ENCODE peak calls at places on chromosomes 12 and 14, in ten cellular contexts. One of them, this sample, is unnamed.

GRCh38 chr12:131132118-131132892 is 178.6 kb downstream of the ADGRD1 start:
- DNase-seq in lower leg skin: peak
- DNase-seq in foreskin keratinocyte: no peak
- DNase-seq in tibial artery: peak
- DNase-seq in HFFc6: no peak
- DNase-seq in HFF-Myc: no peak
- DNase-seq in body of pancreas: peak
- DNase-seq in CD8-positive, alpha-beta T cell: peak
- DNase-seq in foreskin fibroblast: peak
- DNase-seq in heart right ventricle: peak
- DNase-seq in this sample: no peak

GRCh38 chr14:79585845-79586244 is 625.5 kb downstream of the DIO2 start:
- DNase-seq in heart right ventricle: no peak
- DNase-seq in HFFc6: peak
- DNase-seq in CD8-positive, alpha-beta T cell: no peak
- DNase-seq in foreskin fibroblast: peak
- DNase-seq in foreskin keratinocyte: peak
- DNase-seq in body of pancreas: no peak
- DNase-seq in lower leg skin: no peak
- DNase-seq in HFF-Myc: no peak
- DNase-seq in tibial artery: no peak
- DNase-seq in this sample: no peak

GRCh38 chr12:108419949-108420348 is 80.8 kb upstream of the CMKLR1 start:
- DNase-seq in CD8-positive, alpha-beta T cell: no peak
- DNase-seq in lower leg skin: no peak
- DNase-seq in foreskin keratinocyte: no peak
- DNase-seq in HFF-Myc: no peak
- DNase-seq in heart right ventricle: no peak
- DNase-seq in body of pancreas: no peak
- DNase-seq in foreskin fibroblast: no peak
- DNase-seq in tibial artery: no peak
- DNase-seq in HFFc6: no peak
- DNase-seq in this sample: no peak

GRCh38 chr14:42130809-42131208 is 524.1 kb downstream of the LRFN5 start:
- DNase-seq in heart right ventricle: no peak
- DNase-seq in CD8-positive, alpha-beta T cell: no peak
- DNase-seq in HFF-Myc: no peak
- DNase-seq in body of pancreas: no peak
- DNase-seq in lower leg skin: no peak
- DNase-seq in foreskin keratinocyte: peak
- DNase-seq in foreskin fibroblast: peak
- DNase-seq in tibial artery: no peak
- DNase-seq in HFFc6: no peak
- DNase-seq in this sample: no peak

GRCh38 chr14:61726772-61727658 is 31.7 kb downstream of the HIF1A start:
- DNase-seq in HFFc6: no peak
- DNase-seq in heart right ventricle: no peak
- DNase-seq in foreskin keratinocyte: no peak
- DNase-seq in lower leg skin: no peak
- DNase-seq in CD8-positive, alpha-beta T cell: no peak
- DNase-seq in body of pancreas: no peak
- DNase-seq in HFF-Myc: no peak
- DNase-seq in tibial artery: no peak
- DNase-seq in foreskin fibroblast: no peak
- DNase-seq in this sample: no peak

GRCh38 chr12:109792992-109793391 is 40.2 kb downstream of the TRPV4 start:
- DNase-seq in HFF-Myc: no peak
- DNase-seq in body of pancreas: no peak
- DNase-seq in heart right ventricle: no peak
- DNase-seq in HFFc6: no peak
- DNase-seq in foreskin fibroblast: no peak
- DNase-seq in foreskin keratinocyte: no peak
- DNase-seq in tibial artery: no peak
- DNase-seq in CD8-positive, alpha-beta T cell: no peak
- DNase-seq in lower leg skin: no peak
- DNase-seq in this sample: no peak

GRCh38 chr14:69059658-69060648 is 80.9 kb upstream of the ACTN1 start:
- DNase-seq in tibial artery: peak
- DNase-seq in CD8-positive, alpha-beta T cell: no peak
- DNase-seq in lower leg skin: no peak
- DNase-seq in HFF-Myc: peak
- DNase-seq in heart right ventricle: no peak
- DNase-seq in HFFc6: peak
- DNase-seq in body of pancreas: peak
- DNase-seq in foreskin keratinocyte: peak
- DNase-seq in foreskin fibroblast: peak
- DNase-seq in this sample: peak

GRCh38 chr12:18476866-18477265 is 215.5 kb downstream of the PIK3C2G start:
- DNase-seq in HFFc6: no peak
- DNase-seq in heart right ventricle: no peak
- DNase-seq in tibial artery: no peak
- DNase-seq in body of pancreas: no peak
- DNase-seq in CD8-positive, alpha-beta T cell: no peak
- DNase-seq in foreskin fibroblast: no peak
- DNase-seq in lower leg skin: no peak
- DNase-seq in foreskin keratinocyte: no peak
- DNase-seq in HFF-Myc: no peak
- DNase-seq in this sample: no peak

GRCh38 chr12:120892265-120892664 is 11.9 kb downstream of the SPPL3 start:
- DNase-seq in lower leg skin: no peak
- DNase-seq in HFFc6: no peak
- DNase-seq in heart right ventricle: no peak
- DNase-seq in tibial artery: no peak
- DNase-seq in HFF-Myc: no peak
- DNase-seq in foreskin keratinocyte: no peak
- DNase-seq in body of pancreas: no peak
- DNase-seq in foreskin fibroblast: no peak
- DNase-seq in CD8-positive, alpha-beta T cell: no peak
- DNase-seq in this sample: no peak

GRCh38 chr14:31965735-31966598 is 111.1 kb upstream of the ARHGAP5 start:
- DNase-seq in foreskin fibroblast: no peak
- DNase-seq in HFF-Myc: no peak
- DNase-seq in foreskin keratinocyte: peak
- DNase-seq in CD8-positive, alpha-beta T cell: no peak
- DNase-seq in HFFc6: no peak
- DNase-seq in body of pancreas: no peak
- DNase-seq in lower leg skin: no peak
- DNase-seq in tibial artery: no peak
- DNase-seq in heart right ventricle: no peak
- DNase-seq in this sample: no peak

GRCh38 chr12:43289412-43289811 is 262.6 kb downstream of the ADAMTS20 start:
- DNase-seq in heart right ventricle: no peak
- DNase-seq in tibial artery: no peak
- DNase-seq in foreskin fibroblast: peak
- DNase-seq in body of pancreas: no peak
- DNase-seq in HFF-Myc: no peak
- DNase-seq in HFFc6: peak
- DNase-seq in lower leg skin: no peak
- DNase-seq in CD8-positive, alpha-beta T cell: no peak
- DNase-seq in foreskin keratinocyte: no peak
- DNase-seq in this sample: no peak

GRCh38 chr14:67186369-67186768 is 2.9 kb upstream of the GARIN2 start:
- DNase-seq in HFF-Myc: no peak
- DNase-seq in CD8-positive, alpha-beta T cell: no peak
- DNase-seq in HFFc6: no peak
- DNase-seq in body of pancreas: no peak
- DNase-seq in foreskin fibroblast: no peak
- DNase-seq in tibial artery: no peak
- DNase-seq in lower leg skin: no peak
- DNase-seq in foreskin keratinocyte: no peak
- DNase-seq in heart right ventricle: no peak
- DNase-seq in this sample: no peak

GRCh38 chr14:61866932-61867920 is 105.0 kb downstream of the SNAPC1 start:
- DNase-seq in foreskin keratinocyte: no peak
- DNase-seq in body of pancreas: no peak
- DNase-seq in lower leg skin: no peak
- DNase-seq in HFFc6: no peak
- DNase-seq in heart right ventricle: no peak
- DNase-seq in CD8-positive, alpha-beta T cell: no peak
- DNase-seq in foreskin fibroblast: no peak
- DNase-seq in HFF-Myc: no peak
- DNase-seq in tibial artery: no peak
- DNase-seq in this sample: no peak

GRCh38 chr14:99028521-99028920 is 243.5 kb downstream of the BCL11B start:
- DNase-seq in lower leg skin: peak
- DNase-seq in body of pancreas: no peak
- DNase-seq in foreskin keratinocyte: no peak
- DNase-seq in heart right ventricle: no peak
- DNase-seq in HFFc6: no peak
- DNase-seq in tibial artery: no peak
- DNase-seq in HFF-Myc: no peak
- DNase-seq in foreskin fibroblast: no peak
- DNase-seq in CD8-positive, alpha-beta T cell: no peak
- DNase-seq in this sample: no peak

GRCh38 chr14:105167303-105168092 is 1.1 kb downstream of the JAG2 start:
- DNase-seq in foreskin keratinocyte: peak
- DNase-seq in tibial artery: no peak
- DNase-seq in lower leg skin: no peak
- DNase-seq in heart right ventricle: no peak
- DNase-seq in HFFc6: no peak
- DNase-seq in body of pancreas: peak
- DNase-seq in foreskin fibroblast: peak
- DNase-seq in HFF-Myc: no peak
- DNase-seq in CD8-positive, alpha-beta T cell: no peak
- DNase-seq in this sample: no peak

GRCh38 chr14:70972107-70972976 is 65.1 kb downstream of the PCNX1 start:
- DNase-seq in HFFc6: peak
- DNase-seq in foreskin fibroblast: peak
- DNase-seq in lower leg skin: peak
- DNase-seq in CD8-positive, alpha-beta T cell: peak
- DNase-seq in HFF-Myc: peak
- DNase-seq in tibial artery: peak
- DNase-seq in heart right ventricle: peak
- DNase-seq in foreskin keratinocyte: peak
- DNase-seq in body of pancreas: peak
- DNase-seq in this sample: peak

GRCh38 chr14:90503582-90503981 is 106.8 kb downstream of the CALM1 start:
- DNase-seq in heart right ventricle: no peak
- DNase-seq in body of pancreas: peak
- DNase-seq in tibial artery: no peak
- DNase-seq in foreskin fibroblast: no peak
- DNase-seq in HFF-Myc: no peak
- DNase-seq in foreskin keratinocyte: no peak
- DNase-seq in HFFc6: no peak
- DNase-seq in CD8-positive, alpha-beta T cell: no peak
- DNase-seq in lower leg skin: no peak
- DNase-seq in this sample: no peak

GRCh38 chr12:169528-170360 is 44.2 kb downstream of the SLC6A12 start:
- DNase-seq in foreskin keratinocyte: no peak
- DNase-seq in HFFc6: no peak
- DNase-seq in lower leg skin: no peak
- DNase-seq in tibial artery: no peak
- DNase-seq in heart right ventricle: no peak
- DNase-seq in CD8-positive, alpha-beta T cell: no peak
- DNase-seq in HFF-Myc: no peak
- DNase-seq in body of pancreas: no peak
- DNase-seq in foreskin fibroblast: no peak
- DNase-seq in this sample: no peak
- TF ChIP-seq CTCF in foreskin keratinocyte: peak
- TF ChIP-seq CTCF in HFFc6: peak
- TF ChIP-seq CTCF in lower leg skin: no peak
- TF ChIP-seq CTCF in tibial artery: no peak
- TF ChIP-seq CTCF in heart right ventricle: no peak
- TF ChIP-seq CTCF in CD8-positive, alpha-beta T cell: no peak
- TF ChIP-seq CTCF in HFF-Myc: no peak
- TF ChIP-seq CTCF in body of pancreas: no peak
- TF ChIP-seq CTCF in foreskin fibroblast: peak
- TF ChIP-seq CTCF in this sample: peak

GRCh38 chr12:6276936-6277615 is 33.4 kb upstream of the PLEKHG6 start:
- DNase-seq in heart right ventricle: no peak
- DNase-seq in HFF-Myc: no peak
- DNase-seq in HFFc6: no peak
- DNase-seq in body of pancreas: no peak
- DNase-seq in tibial artery: no peak
- DNase-seq in lower leg skin: no peak
- DNase-seq in foreskin keratinocyte: peak
- DNase-seq in CD8-positive, alpha-beta T cell: no peak
- DNase-seq in foreskin fibroblast: peak
- DNase-seq in this sample: no peak
- TF ChIP-seq CTCF in heart right ventricle: no peak
- TF ChIP-seq CTCF in HFF-Myc: no peak
- TF ChIP-seq CTCF in HFFc6: peak
- TF ChIP-seq CTCF in body of pancreas: no peak
- TF ChIP-seq CTCF in tibial artery: no peak
- TF ChIP-seq CTCF in lower leg skin: no peak
- TF ChIP-seq CTCF in foreskin keratinocyte: peak
- TF ChIP-seq CTCF in CD8-positive, alpha-beta T cell: no peak
- TF ChIP-seq CTCF in foreskin fibroblast: no peak
- TF ChIP-seq CTCF in this sample: peak

DNA sequence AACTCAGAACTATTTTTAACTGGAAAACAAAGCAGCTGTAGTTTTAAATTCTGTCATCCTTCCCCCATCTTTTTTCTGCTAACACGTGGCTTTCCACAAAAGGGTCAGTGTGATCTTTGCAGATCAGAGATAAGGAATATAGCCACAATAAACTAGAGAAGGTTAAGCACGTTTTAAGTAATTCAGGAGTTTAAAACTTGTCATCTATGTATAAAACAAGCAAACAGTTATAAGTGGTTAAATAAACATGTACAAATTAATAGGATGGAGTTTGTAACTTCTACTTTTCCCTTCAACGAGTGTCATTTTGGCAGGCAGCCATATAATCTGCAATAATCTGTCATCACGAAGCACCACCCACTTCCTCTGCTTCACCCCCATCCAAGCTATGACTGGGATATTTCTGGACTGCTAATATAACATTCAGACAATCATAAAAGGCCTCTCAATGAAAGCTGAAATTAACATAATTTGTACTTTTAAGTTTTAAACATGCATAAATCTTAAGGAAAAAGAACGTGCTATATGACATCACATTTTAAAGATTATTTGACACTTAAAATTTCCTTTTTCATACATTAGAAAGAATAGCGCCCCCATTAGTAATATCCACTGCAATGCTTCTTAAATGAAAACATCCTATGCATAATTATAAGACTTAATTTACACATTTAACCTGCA is 15.2 kb downstream of the TAOK3 start:
- DNase-seq in foreskin keratinocyte: peak
- DNase-seq in CD8-positive, alpha-beta T cell: no peak
- DNase-seq in HFFc6: peak
- DNase-seq in foreskin fibroblast: peak
- DNase-seq in lower leg skin: peak
- DNase-seq in body of pancreas: peak
- DNase-seq in tibial artery: peak
- DNase-seq in HFF-Myc: peak
- DNase-seq in heart right ventricle: no peak
- DNase-seq in this sample: no peak
- TF ChIP-seq CTCF in foreskin keratinocyte: peak
- TF ChIP-seq CTCF in CD8-positive, alpha-beta T cell: peak
- TF ChIP-seq CTCF in HFFc6: peak
- TF ChIP-seq CTCF in foreskin fibroblast: no peak
- TF ChIP-seq CTCF in lower leg skin: no peak
- TF ChIP-seq CTCF in body of pancreas: no peak
- TF ChIP-seq CTCF in tibial artery: no peak
- TF ChIP-seq CTCF in HFF-Myc: no peak
- TF ChIP-seq CTCF in heart right ventricle: no peak
- TF ChIP-seq CTCF in this sample: no peak

DNA sequence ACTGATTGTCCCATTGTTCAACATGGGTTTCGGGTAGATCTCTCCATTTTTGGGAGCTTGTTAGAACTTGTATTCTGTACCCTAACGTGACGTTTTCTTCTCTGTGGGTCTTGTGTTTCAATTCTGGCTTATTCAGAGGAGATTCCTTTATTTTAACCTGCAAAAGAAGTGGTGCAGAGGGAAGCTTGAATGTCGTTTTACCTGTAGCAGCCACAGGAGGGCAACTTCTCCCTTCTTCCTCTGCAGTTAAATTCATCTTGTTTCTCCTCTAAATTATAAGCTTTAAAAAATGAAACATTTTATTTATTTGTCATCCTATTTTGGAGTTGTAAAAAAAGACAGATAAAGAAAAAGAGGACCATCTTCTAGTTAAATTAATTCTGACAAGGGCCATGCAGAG is 13.7 kb upstream of the CLEC4D start:
- DNase-seq in HFFc6: no peak
- DNase-seq in foreskin fibroblast: no peak
- DNase-seq in heart right ventricle: no peak
- DNase-seq in CD8-positive, alpha-beta T cell: no peak
- DNase-seq in lower leg skin: no peak
- DNase-seq in body of pancreas: no peak
- DNase-seq in HFF-Myc: no peak
- DNase-seq in foreskin keratinocyte: peak
- DNase-seq in tibial artery: no peak
- DNase-seq in this sample: no peak
- TF ChIP-seq CTCF in HFFc6: no peak
- TF ChIP-seq CTCF in foreskin fibroblast: no peak
- TF ChIP-seq CTCF in heart right ventricle: no peak
- TF ChIP-seq CTCF in CD8-positive, alpha-beta T cell: no peak
- TF ChIP-seq CTCF in lower leg skin: no peak
- TF ChIP-seq CTCF in body of pancreas: no peak
- TF ChIP-seq CTCF in HFF-Myc: no peak
- TF ChIP-seq CTCF in foreskin keratinocyte: peak
- TF ChIP-seq CTCF in tibial artery: no peak
- TF ChIP-seq CTCF in this sample: peak